ENCODE peak calls at places on chromosome 1, in five cellular contexts. One of them, this sample, is unnamed.

GRCh38 chr1:171868217-171868616 is 26.9 kb downstream of the DNM3 start:
- DNase-seq in tibial nerve: no peak
- DNase-seq in CD8-positive, alpha-beta T cell: no peak
- DNase-seq in AG04450: no peak
- DNase-seq in right atrium auricular region: no peak
- DNase-seq in this sample: no peak

GRCh38 chr1:27391511-27392095 is 819 bp upstream of the GPR3 start:
- DNase-seq in tibial nerve: peak
- DNase-seq in CD8-positive, alpha-beta T cell: peak
- DNase-seq in AG04450: no peak
- DNase-seq in right atrium auricular region: peak
- DNase-seq in this sample: no peak

GRCh38 chr1:6208723-6209660 is 3.1 kb downstream of the RNF207 start:
- DNase-seq in tibial nerve: no peak
- DNase-seq in CD8-positive, alpha-beta T cell: no peak
- DNase-seq in AG04450: no peak
- DNase-seq in right atrium auricular region: no peak
- DNase-seq in this sample: no peak

GRCh38 chr1:26907071-26907922 is 6.5 kb downstream of the NR0B2 start:
- DNase-seq in tibial nerve: no peak
- DNase-seq in CD8-positive, alpha-beta T cell: no peak
- DNase-seq in AG04450: no peak
- DNase-seq in right atrium auricular region: no peak
- DNase-seq in this sample: peak

GRCh38 chr1:54115520-54115919 is 37.3 kb downstream of the CDCP2 start:
- DNase-seq in tibial nerve: no peak
- DNase-seq in CD8-positive, alpha-beta T cell: no peak
- DNase-seq in AG04450: no peak
- DNase-seq in right atrium auricular region: no peak
- DNase-seq in this sample: no peak

GRCh38 chr1:65260851-65261473 is 48.4 kb upstream of the DNAJC6 start:
- DNase-seq in tibial nerve: no peak
- DNase-seq in CD8-positive, alpha-beta T cell: no peak
- DNase-seq in AG04450: no peak
- DNase-seq in right atrium auricular region: no peak
- DNase-seq in this sample: no peak

GRCh38 chr1:66372522-66373071 is 161.4 kb upstream of the SGIP1 start:
- DNase-seq in tibial nerve: no peak
- DNase-seq in CD8-positive, alpha-beta T cell: no peak
- DNase-seq in AG04450: no peak
- DNase-seq in right atrium auricular region: no peak
- DNase-seq in this sample: no peak

GRCh38 chr1:218496561-218496960 is 151.4 kb downstream of the TGFB2 start:
- DNase-seq in tibial nerve: no peak
- DNase-seq in CD8-positive, alpha-beta T cell: no peak
- DNase-seq in AG04450: peak
- DNase-seq in right atrium auricular region: no peak
- DNase-seq in this sample: peak

GRCh38 chr1:117919376-117919775 is 10.0 kb downstream of the GDAP2 start:
- DNase-seq in tibial nerve: no peak
- DNase-seq in CD8-positive, alpha-beta T cell: no peak
- DNase-seq in AG04450: no peak
- DNase-seq in right atrium auricular region: no peak
- DNase-seq in this sample: no peak

GRCh38 chr1:228337031-228337564 is 69.5 kb downstream of the TRIM11 start:
- DNase-seq in tibial nerve: no peak
- DNase-seq in CD8-positive, alpha-beta T cell: peak
- DNase-seq in AG04450: no peak
- DNase-seq in right atrium auricular region: no peak
- DNase-seq in this sample: no peak

GRCh38 chr1:31510853-31511789 is 65.2 kb upstream of the TINAGL1 start:
- DNase-seq in tibial nerve: no peak
- DNase-seq in CD8-positive, alpha-beta T cell: no peak
- DNase-seq in AG04450: no peak
- DNase-seq in right atrium auricular region: no peak
- DNase-seq in this sample: no peak

GRCh38 chr1:64598100-64598571 is 128.2 kb downstream of the CACHD1 start:
- DNase-seq in tibial nerve: no peak
- DNase-seq in CD8-positive, alpha-beta T cell: no peak
- DNase-seq in AG04450: peak
- DNase-seq in right atrium auricular region: no peak
- DNase-seq in this sample: no peak

GRCh38 chr1:156766288-156767100 is 841 bp upstream of the PRCC start:
- DNase-seq in tibial nerve: no peak
- DNase-seq in CD8-positive, alpha-beta T cell: no peak
- DNase-seq in AG04450: no peak
- DNase-seq in right atrium auricular region: no peak
- DNase-seq in this sample: no peak

GRCh38 chr1:75265792-75266191 is 131.6 kb downstream of the LHX8 start:
- DNase-seq in tibial nerve: no peak
- DNase-seq in CD8-positive, alpha-beta T cell: no peak
- DNase-seq in AG04450: no peak
- DNase-seq in right atrium auricular region: no peak
- DNase-seq in this sample: peak

GRCh38 chr1:2226525-2227340 is 1.4 kb upstream of the SKI start:
- DNase-seq in tibial nerve: no peak
- DNase-seq in CD8-positive, alpha-beta T cell: no peak
- DNase-seq in AG04450: no peak
- DNase-seq in right atrium auricular region: no peak
- DNase-seq in this sample: no peak

GRCh38 chr1:47575855-47576757 is 138.3 kb downstream of the FOXD2 start:
- DNase-seq in tibial nerve: no peak
- DNase-seq in CD8-positive, alpha-beta T cell: no peak
- DNase-seq in AG04450: peak
- DNase-seq in right atrium auricular region: no peak
- DNase-seq in this sample: no peak

GRCh38 chr1:7302873-7303272 is 468.2 kb upstream of the VAMP3 start:
- DNase-seq in tibial nerve: no peak
- DNase-seq in CD8-positive, alpha-beta T cell: no peak
- DNase-seq in AG04450: no peak
- DNase-seq in right atrium auricular region: no peak
- DNase-seq in this sample: no peak

GRCh38 chr1:218426343-218426657 is 81.2 kb downstream of the TGFB2 start:
- DNase-seq in tibial nerve: peak
- DNase-seq in CD8-positive, alpha-beta T cell: no peak
- DNase-seq in AG04450: no peak
- DNase-seq in right atrium auricular region: peak
- DNase-seq in this sample: no peak

GRCh38 chr1:167486090-167486824 is 32.1 kb downstream of the CD247 start:
- DNase-seq in tibial nerve: no peak
- DNase-seq in CD8-positive, alpha-beta T cell: peak
- DNase-seq in AG04450: no peak
- DNase-seq in right atrium auricular region: no peak
- DNase-seq in this sample: no peak

GRCh38 chr1:178528219-178528962 is 15.5 kb downstream of the TEX35 start:
- DNase-seq in tibial nerve: no peak
- DNase-seq in CD8-positive, alpha-beta T cell: no peak
- DNase-seq in AG04450: no peak
- DNase-seq in right atrium auricular region: no peak
- DNase-seq in this sample: no peak

GRCh38 chr1:41902125-41902524 is 16.6 kb downstream of the HIVEP3 start:
- DNase-seq in tibial nerve: no peak
- DNase-seq in CD8-positive, alpha-beta T cell: no peak
- DNase-seq in AG04450: peak
- DNase-seq in right atrium auricular region: no peak
- DNase-seq in this sample: no peak

GRCh38 chr1:23403038-23403336 is 21.6 kb downstream of the TCEA3 start:
- DNase-seq in tibial nerve: peak
- DNase-seq in CD8-positive, alpha-beta T cell: no peak
- DNase-seq in AG04450: peak
- DNase-seq in right atrium auricular region: no peak
- DNase-seq in this sample: peak

GRCh38 chr1:244207042-244207934 is 156.2 kb downstream of the ZBTB18 start:
- DNase-seq in tibial nerve: no peak
- DNase-seq in CD8-positive, alpha-beta T cell: no peak
- DNase-seq in AG04450: peak
- DNase-seq in right atrium auricular region: no peak
- DNase-seq in this sample: no peak

GRCh38 chr1:54798206-54798605 is 2.9 kb downstream of the TTC22 start:
- DNase-seq in tibial nerve: no peak
- DNase-seq in CD8-positive, alpha-beta T cell: no peak
- DNase-seq in AG04450: no peak
- DNase-seq in right atrium auricular region: no peak
- DNase-seq in this sample: no peak

GRCh38 chr1:188241629-188242028 is 1412.9 kb downstream of the PLA2G4A start:
- DNase-seq in tibial nerve: no peak
- DNase-seq in CD8-positive, alpha-beta T cell: no peak
- DNase-seq in AG04450: no peak
- DNase-seq in right atrium auricular region: no peak
- DNase-seq in this sample: no peak

GRCh38 chr1:179313004-179313403 is 19.4 kb downstream of the SOAT1 start:
- DNase-seq in tibial nerve: no peak
- DNase-seq in CD8-positive, alpha-beta T cell: no peak
- DNase-seq in AG04450: no peak
- DNase-seq in right atrium auricular region: no peak
- DNase-seq in this sample: no peak

GRCh38 chr1:23895993-23896392 is 17.2 kb downstream of the CNR2 start:
- DNase-seq in tibial nerve: no peak
- DNase-seq in CD8-positive, alpha-beta T cell: no peak
- DNase-seq in AG04450: no peak
- DNase-seq in right atrium auricular region: no peak
- DNase-seq in this sample: no peak

GRCh38 chr1:109801791-109802135 is 38.0 kb upstream of the EPS8L3 start:
- DNase-seq in tibial nerve: no peak
- DNase-seq in CD8-positive, alpha-beta T cell: no peak
- DNase-seq in AG04450: no peak
- DNase-seq in right atrium auricular region: no peak
- DNase-seq in this sample: no peak

GRCh38 chr1:6519935-6520621 is 28.6 kb upstream of the PLEKHG5 start:
- DNase-seq in tibial nerve: no peak
- DNase-seq in CD8-positive, alpha-beta T cell: no peak
- DNase-seq in AG04450: peak
- DNase-seq in right atrium auricular region: no peak
- DNase-seq in this sample: no peak

GRCh38 chr1:37262439-37263170 is 211.8 kb upstream of the ZC3H12A start:
- DNase-seq in tibial nerve: no peak
- DNase-seq in CD8-positive, alpha-beta T cell: no peak
- DNase-seq in AG04450: no peak
- DNase-seq in right atrium auricular region: no peak
- DNase-seq in this sample: no peak

GRCh38 chr1:77624102-77624501 is 58.4 kb downstream of the ZZZ3 start:
- DNase-seq in tibial nerve: no peak
- DNase-seq in CD8-positive, alpha-beta T cell: no peak
- DNase-seq in AG04450: no peak
- DNase-seq in right atrium auricular region: no peak
- DNase-seq in this sample: no peak
- H3K27ac ChIP-seq in tibial nerve: no peak
- H3K27ac ChIP-seq in CD8-positive, alpha-beta T cell: no peak
- H3K27ac ChIP-seq in AG04450: no peak
- H3K27ac ChIP-seq in right atrium auricular region: no peak
- H3K27ac ChIP-seq in this sample: no peak

GRCh38 chr1:204128964-204129896 is 22.6 kb downstream of the ETNK2 start:
- DNase-seq in tibial nerve: peak
- DNase-seq in CD8-positive, alpha-beta T cell: peak
- DNase-seq in AG04450: peak
- DNase-seq in right atrium auricular region: peak
- DNase-seq in this sample: no peak
- H3K4me3 ChIP-seq in tibial nerve: no peak
- H3K4me3 ChIP-seq in CD8-positive, alpha-beta T cell: no peak
- H3K4me3 ChIP-seq in AG04450: no peak
- H3K4me3 ChIP-seq in right atrium auricular region: no peak
- H3K4me3 ChIP-seq in this sample: no peak

DNA sequence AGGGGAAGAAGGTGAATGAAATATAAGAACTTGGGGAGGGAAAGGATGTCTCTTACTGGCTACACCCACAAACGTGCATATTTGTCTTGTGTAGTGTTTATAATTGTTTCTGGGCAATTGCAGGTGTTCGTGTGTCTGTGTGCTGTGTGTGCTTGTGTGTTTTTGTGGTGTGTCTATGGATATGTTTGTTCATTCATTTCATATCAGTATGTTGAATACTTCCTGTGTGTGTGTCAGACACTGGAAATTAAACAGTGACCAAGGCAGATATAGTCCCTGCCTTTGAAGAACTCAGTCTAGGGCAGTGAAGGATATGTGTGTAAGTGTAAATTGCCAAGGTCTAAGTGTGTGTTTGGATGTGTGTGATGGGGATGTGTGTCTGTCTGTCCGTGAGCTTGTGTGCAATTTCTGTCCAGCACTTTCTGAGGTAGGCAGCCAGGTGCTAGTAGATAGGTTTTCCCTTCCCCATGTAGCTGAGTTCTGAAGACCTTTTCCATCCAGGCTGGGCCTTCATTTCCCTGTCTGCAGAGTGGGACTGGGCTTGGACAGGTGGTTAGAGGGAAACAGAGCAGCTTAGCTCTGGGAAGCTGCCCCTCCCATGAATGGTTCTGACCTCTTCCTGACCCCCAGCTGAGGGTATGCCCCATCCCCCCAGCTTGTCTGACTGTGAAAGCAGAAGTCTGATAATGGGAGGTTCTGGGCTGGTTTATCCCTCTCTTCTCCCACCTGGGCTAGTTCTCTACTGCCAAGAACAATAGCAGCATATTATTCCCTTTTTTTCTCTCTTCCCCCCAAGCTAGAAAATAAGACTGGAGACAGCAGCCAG is 3.8 kb downstream of the AGO1 start:
- DNase-seq in tibial nerve: no peak
- DNase-seq in CD8-positive, alpha-beta T cell: no peak
- DNase-seq in AG04450: no peak
- DNase-seq in right atrium auricular region: no peak
- DNase-seq in this sample: no peak
- H3K27ac ChIP-seq in tibial nerve: no peak
- H3K27ac ChIP-seq in CD8-positive, alpha-beta T cell: no peak
- H3K27ac ChIP-seq in AG04450: no peak
- H3K27ac ChIP-seq in right atrium auricular region: peak
- H3K27ac ChIP-seq in this sample: no peak

DNA sequence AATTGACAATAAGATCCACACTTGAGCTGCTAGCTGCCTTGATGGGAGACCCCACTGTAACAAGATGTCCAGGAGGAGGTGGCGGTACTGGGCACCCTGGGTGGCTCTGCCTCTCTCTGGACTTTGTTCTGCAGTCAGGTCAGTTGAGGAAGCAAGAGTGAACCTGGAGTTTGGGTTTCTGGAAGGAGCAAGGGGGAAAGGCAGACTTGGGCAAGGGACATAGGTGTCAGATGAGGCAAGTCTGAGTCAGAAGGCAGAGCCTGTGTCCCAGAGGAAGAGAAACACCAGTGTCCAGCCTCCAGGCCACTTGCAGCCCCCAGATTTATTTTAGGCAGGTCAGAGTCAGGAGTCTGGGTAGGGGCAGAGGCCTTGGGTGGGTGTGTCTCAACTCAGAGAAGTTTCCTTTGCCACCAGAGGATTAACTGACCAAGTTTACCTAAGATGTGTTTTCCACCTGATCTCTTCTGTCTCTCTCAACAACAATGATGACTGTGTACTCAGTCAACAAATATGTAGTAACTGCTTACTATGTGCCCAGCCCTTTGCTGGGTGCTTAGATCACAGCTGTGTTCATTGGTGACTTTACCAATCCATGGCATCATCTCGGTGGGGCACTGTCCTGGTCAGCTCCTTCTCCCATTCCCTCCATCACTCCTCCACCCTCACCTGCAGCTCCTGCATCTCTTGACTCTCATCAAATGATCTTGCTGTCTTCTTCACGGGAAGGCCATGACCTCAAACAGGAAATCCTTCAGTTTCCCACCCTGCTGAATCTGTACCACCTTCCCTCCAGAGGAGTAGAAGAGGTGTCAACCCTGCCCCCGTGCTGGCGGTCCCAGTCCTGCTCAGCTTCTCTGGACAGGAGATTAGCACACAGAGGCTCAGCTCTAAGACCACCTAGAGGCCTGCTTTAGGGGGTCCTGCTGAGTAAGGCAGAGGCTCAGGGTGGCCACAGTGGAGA is 36.6 kb downstream of the ELF3 start:
- DNase-seq in tibial nerve: no peak
- DNase-seq in CD8-positive, alpha-beta T cell: no peak
- DNase-seq in AG04450: no peak
- DNase-seq in right atrium auricular region: no peak
- DNase-seq in this sample: peak
- H3K4me3 ChIP-seq in tibial nerve: no peak
- H3K4me3 ChIP-seq in CD8-positive, alpha-beta T cell: no peak
- H3K4me3 ChIP-seq in AG04450: no peak
- H3K4me3 ChIP-seq in right atrium auricular region: no peak
- H3K4me3 ChIP-seq in this sample: no peak

This sample was measured in Panc1.